ENCODE peak calls at places on chromosomes 6 and 20, in five cellular contexts. P is SHP77 treated with DMSO at 0.1 percent for 48 hours, F is amygdala, A is cardiac fibroblast, H is activated gamma-delta T cell treated with Interleukin-2 at 50 U/mL for 16 hours. L is an unnamed sample.

GRCh38 chr6:119308994-119309657 is 40.4 kb downstream of the MAN1A1 start:
- DNase-seq in A (no peak), H (no peak), P (no peak), F (no peak), L (no peak)

GRCh38 chr6:148249160-148249559 is 93.5 kb upstream of the SASH1 start:
- DNase-seq in A (no peak), H (no peak), F (no peak), P (no peak), L (no peak)

GRCh38 chr6:116444991-116445566 is 16.1 kb upstream of the CALHM6 start:
- DNase-seq in A (no peak), P (peak), F (no peak), H (no peak), L (no peak)

GRCh38 chr6:133092771-133093170 is 148.4 kb upstream of the EYA4 start:
- DNase-seq in A (no peak), F (no peak), H (no peak), P (no peak), L (no peak)

GRCh38 chr6:161486903-161487531 is 213.2 kb upstream of the AGPAT4 start:
- DNase-seq in P (no peak), F (no peak), A (no peak), H (no peak), L (no peak)

GRCh38 chr20:50331469-50332251 is 141.0 kb downstream of the CEBPB start:
- DNase-seq in H (no peak), F (no peak), P (no peak), A (no peak), L (no peak)

GRCh38 chr6:105319331-105319730 is 83.6 kb downstream of the PREP start:
- DNase-seq in P (no peak), F (no peak), H (no peak), A (no peak), L (no peak)

GRCh38 chr6:96066376-96066775 is 50.6 kb downstream of the FUT9 start:
- DNase-seq in H (no peak), A (no peak), P (no peak), F (no peak), L (no peak)

GRCh38 chr6:16600026-16600425 is 161.2 kb downstream of the ATXN1 start:
- DNase-seq in F (no peak), P (no peak), A (no peak), H (no peak), L (no peak)

L was measured in effector memory CD8-positive, alpha-beta T cell.